ENCODE peak calls at places on chromosomes 12 and 14, in seven cellular contexts. Z is cardiac muscle cell; C is WERI-Rb-1; X is CD8-positive, alpha-beta memory T cell; A is GM23338; R is ascending aorta; I is mammary epithelial cell. F is an unnamed sample. For H3K27me3 and H3K36me3, the result is how much of the 10 kb centered on the place peaks cover.

GRCh38 chr12:122749569-122750332 is 2.9 kb upstream of the DENR start:
- DNase-seq in Z (no peak), C (no peak), X (no peak), A (peak), R (no peak), I (no peak), F (peak)

GRCh38 chr12:79415754-79416435 is 274.9 kb downstream of the PAWR start:
- DNase-seq in Z (no peak), C (no peak), X (no peak), A (peak), R (no peak), I (peak), F (no peak)

GRCh38 chr12:93964936-93965335 is 183.4 kb upstream of the PLXNC1 start:
- DNase-seq in Z (no peak), C (no peak), X (no peak), A (no peak), R (no peak), I (peak), F (no peak)

GRCh38 chr14:32698831-32699230 is 239.8 kb upstream of the NPAS3 start:
- DNase-seq in Z (no peak), C (no peak), X (no peak), A (no peak), R (no peak), I (peak), F (no peak)

GRCh38 chr14:81303258-81303935 is 82.6 kb upstream of the GTF2A1 start:
- DNase-seq in Z (no peak), C (no peak), X (no peak), A (no peak), R (no peak), I (peak), F (no peak)

GRCh38 chr12:127628655-127629054 is 638.3 kb upstream of the TMEM132C start:
- DNase-seq in Z (no peak), C (no peak), X (no peak), A (no peak), R (no peak), I (no peak), F (no peak)

GRCh38 chr12:3896851-3897351 is 23.7 kb upstream of the PARP11 start:
- DNase-seq in Z (peak), C (no peak), X (no peak), A (no peak), R (no peak), I (peak), F (no peak)

GRCh38 chr12:78194448-78194847 is 363.8 kb downstream of the NAV3 start:
- DNase-seq in Z (peak), C (no peak), X (no peak), A (no peak), R (no peak), I (peak), F (no peak)

GRCh38 chr14:60637490-60638452 is 11.5 kb downstream of the SIX1 start:
- DNase-seq in Z (peak), C (no peak), X (no peak), A (peak), R (no peak), I (no peak), F (peak)

GRCh38 chr12:93783827-93784226 is 106.7 kb downstream of the CRADD start:
- DNase-seq in Z (no peak), C (no peak), X (peak), A (no peak), R (no peak), I (no peak), F (no peak)

GRCh38 chr14:88392609-88393008 is 7.2 kb downstream of the SPATA7 start:
- DNase-seq in Z (no peak), C (no peak), X (no peak), A (no peak), R (no peak), I (no peak), F (no peak)

GRCh38 chr12:18578191-18578590 is 159.6 kb downstream of the PLCZ1 start:
- DNase-seq in Z (peak), C (no peak), X (no peak), A (no peak), R (no peak), I (peak), F (no peak)

GRCh38 chr12:99381992-99382391 is 265.6 kb upstream of the GARIN6 start:
- DNase-seq in Z (no peak), C (no peak), X (no peak), A (no peak), R (no peak), I (peak), F (no peak)

GRCh38 chr14:94056579-94057308 is 24.3 kb downstream of the DDX24 start:
- DNase-seq in Z (peak), C (no peak), X (peak), A (no peak), R (no peak), I (no peak), F (no peak)

GRCh38 chr12:112362309-112362708 is 19.9 kb downstream of the HECTD4 start:
- DNase-seq in Z (no peak), C (no peak), X (no peak), A (no peak), R (no peak), I (no peak), F (peak)

GRCh38 chr12:32893458-32893857 is 3.1 kb downstream of the PKP2 start:
- DNase-seq in Z (peak), C (no peak), X (no peak), A (peak), R (no peak), I (no peak), F (no peak)

GRCh38 chr12:105921872-105922669 is 216.7 kb downstream of the NUAK1 start:
- DNase-seq in Z (no peak), C (no peak), X (no peak), A (no peak), R (no peak), I (no peak), F (no peak)

GRCh38 chr14:23578560-23579310 is at the start of gene JPH4:
- DNase-seq in Z (no peak), C (peak), X (no peak), A (peak), R (no peak), I (no peak), F (peak)

GRCh38 chr12:121279507-121279915 is 17.0 kb downstream of the CAMKK2 start:
- DNase-seq in Z (peak), C (no peak), X (no peak), A (no peak), R (no peak), I (no peak), F (peak)

GRCh38 chr12:54217774-54218221 is 29.0 kb upstream of the SMUG1 start:
- DNase-seq in Z (peak), C (no peak), X (no peak), A (peak), R (no peak), I (no peak), F (peak)

GRCh38 chr14:95901014-95901413 is 24.4 kb downstream of the TUNAR start:
- DNase-seq in Z (no peak), C (peak), X (no peak), A (no peak), R (no peak), I (no peak), F (no peak)

GRCh38 chr14:73695997-73696396 is 18.2 kb downstream of the PNMA1 start:
- DNase-seq in Z (no peak), C (no peak), X (no peak), A (no peak), R (no peak), I (no peak), F (no peak)

GRCh38 chr12:120247621-120248030 is 17.9 kb downstream of the PXN start:
- DNase-seq in Z (no peak), C (no peak), X (no peak), A (no peak), R (no peak), I (peak), F (no peak)

GRCh38 chr14:39617537-39617936 is 185.3 kb upstream of the FBXO33 start:
- DNase-seq in Z (no peak), C (no peak), X (no peak), A (no peak), R (no peak), I (no peak), F (no peak)

GRCh38 chr12:104290320-104290719 is 13.2 kb upstream of the EID3 start:
- DNase-seq in Z (no peak), C (no peak), X (no peak), A (no peak), R (no peak), I (no peak), F (no peak)
- H3K4me3 ChIP-seq in Z (no peak), C (no peak), X (no peak), A (no peak), R (peak), I (peak), F (no peak)

DNA sequence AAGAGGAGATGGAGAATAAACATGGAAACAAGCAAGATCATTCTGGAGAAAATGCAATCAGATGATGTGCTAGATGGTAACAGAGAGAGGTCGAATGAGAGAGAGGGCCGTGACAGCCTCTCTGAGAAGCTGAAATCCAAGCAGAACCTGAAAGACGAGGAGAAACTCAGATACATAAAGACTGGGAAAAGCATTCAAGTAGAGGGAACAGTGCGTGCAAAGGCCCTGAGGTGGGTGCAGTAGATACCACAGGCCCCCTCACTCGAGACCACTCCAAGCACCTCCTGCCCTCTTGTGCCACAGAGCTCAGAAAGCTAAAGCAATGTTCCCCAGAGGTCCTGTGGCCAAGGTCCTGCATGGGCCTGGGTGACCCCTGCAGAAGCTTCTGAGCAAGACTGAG is 54.8 kb upstream of the DLK1 start:
- DNase-seq in Z (no peak), C (no peak), X (no peak), A (no peak), R (no peak), I (no peak), F (no peak)
- H3K27me3 ChIP-seq in Z (under half), C (under half), X (under half), A (under half), R (under half), I (under half), F (under half)

DNA sequence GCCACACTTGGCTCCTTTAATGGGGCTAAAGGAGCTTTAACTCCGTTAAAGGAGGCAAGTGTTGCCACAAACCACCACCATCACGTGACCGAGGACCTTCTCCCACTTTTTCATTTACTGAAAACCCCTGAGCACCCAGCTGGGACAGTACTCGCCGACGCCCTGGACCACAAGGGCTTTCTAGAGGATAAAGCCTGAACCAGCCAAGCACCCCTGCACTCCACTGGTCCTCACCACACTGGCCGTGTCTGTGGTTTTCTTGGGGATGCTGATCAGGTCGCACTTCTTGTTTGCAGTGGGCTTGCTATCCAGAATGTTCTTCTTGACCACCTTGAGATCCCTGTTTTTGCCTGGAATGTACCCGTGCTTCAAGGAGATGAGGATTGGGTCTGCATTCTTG is 14.7 kb upstream of the SELPLG start:
- DNase-seq in Z (no peak), C (no peak), X (no peak), A (no peak), R (no peak), I (no peak), F (no peak)
- H3K36me3 ChIP-seq in Z (half or more), C (half or more), X (under half), A (under half), R (under half), I (under half), F (under half)

DNA sequence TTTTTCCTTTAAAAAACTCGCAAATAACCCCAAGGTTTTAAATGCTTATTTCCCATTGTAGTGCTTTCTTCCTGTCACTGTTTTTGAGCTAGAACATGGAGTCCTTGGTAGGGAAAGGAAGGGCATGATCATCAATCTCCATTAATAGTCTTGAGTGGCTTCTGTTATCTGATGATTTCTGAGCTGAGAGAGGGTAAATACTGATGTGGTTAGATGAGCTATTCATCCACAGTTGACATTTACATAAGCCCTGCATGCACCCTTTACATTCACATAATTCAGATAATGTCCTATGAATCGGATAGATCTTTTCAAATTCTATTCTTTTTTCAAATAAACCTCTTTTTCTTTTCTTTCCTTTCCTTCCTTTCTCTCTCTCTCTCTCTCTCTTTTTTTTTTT is 81.4 kb downstream of the NTN4 start:
- DNase-seq in Z (no peak), C (no peak), X (no peak), A (no peak), R (no peak), I (no peak), F (no peak)
- H3K4me3 ChIP-seq in Z (no peak), C (no peak), X (no peak), A (no peak), R (no peak), I (no peak), F (no peak)

GRCh38 chr12:57619434-57620244 is 8.4 kb downstream of the ARHGEF25 start:
- DNase-seq in Z (no peak), C (peak), X (no peak), A (peak), R (no peak), I (no peak), F (peak)

GRCh38 chr12:57618966-57619433 is 7.8 kb downstream of the ARHGEF25 start:
- DNase-seq in Z (no peak), C (no peak), X (no peak), A (no peak), R (no peak), I (no peak), F (no peak)

GRCh38 chr12:57615637-57616036 is 4.4 kb downstream of the ARHGEF25 start:
- DNase-seq in Z (no peak), C (no peak), X (no peak), A (no peak), R (no peak), I (no peak), F (peak)

GRCh38 chr12:57616383-57617101 is 5.3 kb downstream of the ARHGEF25 start:
- DNase-seq in Z (peak), C (no peak), X (no peak), A (no peak), R (no peak), I (peak), F (no peak)

DNA sequence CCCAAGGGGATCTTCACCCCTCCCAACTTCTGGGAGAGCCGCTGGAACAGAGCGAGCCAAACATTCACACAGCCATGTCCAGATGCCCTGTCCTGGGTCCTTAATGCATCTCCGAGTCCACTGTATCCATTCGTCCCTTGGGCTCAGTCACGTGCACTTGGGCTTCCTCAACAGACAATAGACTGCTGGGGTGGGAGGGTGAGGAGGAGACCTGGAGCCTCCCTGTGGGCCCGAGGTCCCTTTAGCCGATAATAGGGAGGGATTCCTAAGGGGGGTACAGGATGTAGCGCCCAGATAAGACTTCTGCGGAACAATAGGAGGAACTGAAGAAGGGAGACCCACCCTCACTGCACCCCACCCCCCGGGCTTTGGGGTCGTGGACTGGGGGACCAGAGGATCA is 6.7 kb downstream of the ARHGEF25 start:
- DNase-seq in Z (no peak), C (no peak), X (no peak), A (no peak), R (no peak), I (no peak), F (peak)
- H3K27me3 ChIP-seq in Z (half or more), C (under half), X (under half), A (half or more), R (under half), I (under half), F (half or more)

GRCh38 chr14:63982629-63983028 is 129.8 kb downstream of the SYNE2 start:
- DNase-seq in Z (no peak), C (no peak), X (no peak), A (no peak), R (no peak), I (no peak), F (no peak)
- H3K36me3 ChIP-seq in Z (under half), C (under half), X (under half), A (under half), R (under half), I (under half), F (under half)